ENCODE peak calls at places on chromosomes 6 and 20, in four cellular contexts. G, T, A and X are unnamed samples.

GRCh38 chr20:57326667-57327455 is 2.7 kb upstream of the SPO11 start:
- DNase-seq in G (peak; percentile 65), T (no peak), A (peak; percentile 34), X (peak; percentile 33)

GRCh38 chr6:148221580-148221979 is 121.1 kb upstream of the SASH1 start:
- DNase-seq in G (no peak), T (no peak), A (no peak), X (no peak)

GRCh38 chr20:63461364-63461763 is 11.1 kb downstream of the KCNQ2 start:
- DNase-seq in G (peak; percentile 59), T (no peak), A (no peak), X (no peak)

GRCh38 chr6:42104095-42104806 is 38.2 kb downstream of the C6orf132 start:
- DNase-seq in G (peak; percentile 78), T (no peak), A (peak; percentile 56), X (no peak)

GRCh38 chr20:53655909-53656652 is 62.4 kb upstream of the ZNF217 start:
- DNase-seq in G (no peak), T (no peak), A (peak; percentile 43), X (no peak)

GRCh38 chr6:157764346-157765068 is 58.5 kb upstream of the SNX9 start:
- DNase-seq in G (peak; percentile 93), T (no peak), A (peak; percentile 77), X (peak; percentile 91)

GRCh38 chr6:138571585-138572199 is 72.4 kb upstream of the NHSL1 start:
- DNase-seq in G (no peak), T (no peak), A (no peak), X (no peak)

GRCh38 chr20:10864076-10864672 is 190.4 kb upstream of the JAG1 start:
- DNase-seq in G (peak; percentile 59), T (no peak), A (no peak), X (peak; percentile 16)

GRCh38 chr20:44765647-44766367 is 20.1 kb downstream of the KCNK15 start:
- DNase-seq in G (no peak), T (no peak), A (no peak), X (peak; percentile 10)

GRCh38 chr6:82260890-82261732 is 13.6 kb upstream of the IBTK start:
- DNase-seq in G (no peak), T (no peak), A (no peak), X (no peak)

GRCh38 chr6:100803264-100803663 is 77.9 kb downstream of the ASCC3 start:
- DNase-seq in G (no peak), T (no peak), A (no peak), X (no peak)

GRCh38 chr6:112620832-112621569 is 273.9 kb downstream of the RFPL4B start:
- DNase-seq in G (peak; percentile 17), T (no peak), A (peak; percentile 29), X (no peak)

GRCh38 chr6:37858363-37858762 is 38.8 kb downstream of the ZFAND3 start:
- DNase-seq in G (no peak), T (no peak), A (no peak), X (no peak)

GRCh38 chr6:155147958-155148663 is 115.7 kb upstream of the CLDN20 start:
- DNase-seq in G (no peak), T (no peak), A (no peak), X (no peak)

GRCh38 chr20:15923030-15923776 is 650.0 kb downstream of the KIF16B start:
- DNase-seq in G (no peak), T (no peak), A (peak; percentile 47), X (no peak)

GRCh38 chr20:58714923-58715708 is 22.5 kb downstream of the NPEPL1 start:
- DNase-seq in G (peak; percentile 2), T (peak; percentile 29), A (no peak), X (no peak)

GRCh38 chr6:118864330-118865166 is 29.4 kb upstream of the ASF1A start:
- DNase-seq in G (no peak), T (no peak), A (no peak), X (no peak)

GRCh38 chr6:37990762-37991525 is 171.4 kb downstream of the ZFAND3 start:
- DNase-seq in G (peak; percentile 33), T (no peak), A (no peak), X (no peak)

GRCh38 chr6:56532766-56533551 is 109.7 kb downstream of the DST start:
- DNase-seq in G (no peak), T (no peak), A (no peak), X (no peak)

GRCh38 chr6:12294851-12295536 is 4.8 kb downstream of the EDN1 start:
- DNase-seq in G (no peak), T (no peak), A (no peak), X (no peak)

GRCh38 chr6:44943541-44943940 is 384.6 kb upstream of the RUNX2 start:
- DNase-seq in G (no peak), T (no peak), A (no peak), X (no peak)

GRCh38 chr6:44940367-44940766 is 387.8 kb upstream of the RUNX2 start:
- DNase-seq in G (peak; percentile 11), T (no peak), A (no peak), X (no peak)

DNA sequence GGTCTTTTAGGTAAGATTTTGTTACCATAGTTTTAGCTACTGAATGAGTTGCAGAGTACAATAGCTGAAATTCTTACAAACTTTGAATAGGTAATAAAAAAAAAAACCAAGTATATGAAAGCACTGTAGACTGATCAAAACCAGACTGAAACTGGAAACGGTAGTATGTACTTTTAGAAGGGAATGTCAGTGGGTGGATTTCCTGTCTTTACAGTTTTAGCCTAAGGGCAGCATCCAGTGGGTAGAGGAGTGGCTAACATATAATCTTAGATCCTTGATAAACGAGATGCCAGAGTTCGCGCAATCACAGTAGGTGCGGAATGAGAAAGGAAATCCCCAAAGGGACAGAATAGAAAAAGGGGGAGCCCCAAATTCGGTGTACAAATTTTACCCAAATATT is 385.9 kb upstream of the RUNX2 start:
- DNase-seq in G (no peak), T (no peak), A (no peak), X (no peak)
- TF ChIP-seq EZH2phosphoT487 in G (no peak), T (no peak), A (no peak), X (no peak)

GRCh38 chr6:35024601-35025054 is 116.5 kb downstream of the TCP11 start:
- DNase-seq in G (peak; percentile 75), T (peak; percentile 74), A (no peak), X (peak; percentile 29)
- TF ChIP-seq EZH2phosphoT487 in G (no peak), T (no peak), A (no peak), X (no peak)

DNA sequence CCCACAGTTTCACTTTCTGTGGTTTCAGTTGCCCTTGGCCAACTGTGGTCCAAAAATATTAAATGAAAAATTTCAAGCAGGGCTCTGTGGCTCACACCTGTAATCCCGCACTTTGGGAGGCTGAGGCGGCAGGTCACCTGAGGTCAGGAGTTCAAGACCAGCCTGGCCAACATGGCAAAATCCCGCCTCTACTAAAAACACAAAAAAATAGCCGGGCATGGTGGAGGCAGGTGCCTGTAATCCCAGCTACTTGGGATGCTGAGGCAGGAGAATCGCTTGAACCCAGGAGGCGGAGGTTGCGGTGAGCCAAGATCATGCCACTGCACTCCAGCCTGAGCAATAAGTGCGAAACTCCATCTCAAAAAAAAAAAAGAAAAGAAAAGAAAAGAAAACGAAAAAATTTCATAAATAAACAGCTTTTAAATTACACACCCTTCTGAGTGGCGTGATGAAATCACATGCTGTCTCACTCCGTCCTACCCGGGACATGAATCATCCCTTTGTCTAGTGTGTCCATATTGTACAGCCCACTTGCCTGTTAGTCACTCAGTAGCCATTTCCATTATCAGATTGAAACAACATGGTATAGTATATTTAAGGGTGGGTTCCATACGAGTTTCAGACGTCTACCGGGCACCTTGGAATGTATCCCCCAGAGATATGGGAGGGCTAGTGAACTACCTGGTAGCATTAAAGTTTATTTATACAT is 11.7 kb downstream of the PTPRK start:
- DNase-seq in G (peak; percentile 48), T (no peak), A (no peak), X (peak; percentile 61)
- TF ChIP-seq EZH2phosphoT487 in G (no peak), T (no peak), A (no peak), X (no peak)

GRCh38 chr6:34455831-34456230 is 10.0 kb upstream of the PACSIN1 start:
- DNase-seq in G (no peak), T (no peak), A (peak; percentile 37), X (no peak)
- TF ChIP-seq EZH2phosphoT487 in G (no peak), T (no peak), A (no peak), X (no peak)

GRCh38 chr6:46850781-46851180 is 57.6 kb downstream of the MEP1A start:
- DNase-seq in G (no peak), T (no peak), A (no peak), X (no peak)
- TF ChIP-seq EZH2phosphoT487 in G (no peak), T (no peak), A (no peak), X (no peak)

GRCh38 chr6:167658106-167658505 is 168.6 kb upstream of the AFDN start:
- DNase-seq in G (no peak), T (no peak), A (no peak), X (no peak)
- TF ChIP-seq EZH2phosphoT487 in G (no peak), T (no peak), A (no peak), X (no peak)

GRCh38 chr20:61576372-61576771 is 324.3 kb downstream of the CDH4 start:
- DNase-seq in G (no peak), T (no peak), A (no peak), X (no peak)
- TF ChIP-seq EZH2phosphoT487 in G (no peak), T (no peak), A (no peak), X (no peak)

DNA sequence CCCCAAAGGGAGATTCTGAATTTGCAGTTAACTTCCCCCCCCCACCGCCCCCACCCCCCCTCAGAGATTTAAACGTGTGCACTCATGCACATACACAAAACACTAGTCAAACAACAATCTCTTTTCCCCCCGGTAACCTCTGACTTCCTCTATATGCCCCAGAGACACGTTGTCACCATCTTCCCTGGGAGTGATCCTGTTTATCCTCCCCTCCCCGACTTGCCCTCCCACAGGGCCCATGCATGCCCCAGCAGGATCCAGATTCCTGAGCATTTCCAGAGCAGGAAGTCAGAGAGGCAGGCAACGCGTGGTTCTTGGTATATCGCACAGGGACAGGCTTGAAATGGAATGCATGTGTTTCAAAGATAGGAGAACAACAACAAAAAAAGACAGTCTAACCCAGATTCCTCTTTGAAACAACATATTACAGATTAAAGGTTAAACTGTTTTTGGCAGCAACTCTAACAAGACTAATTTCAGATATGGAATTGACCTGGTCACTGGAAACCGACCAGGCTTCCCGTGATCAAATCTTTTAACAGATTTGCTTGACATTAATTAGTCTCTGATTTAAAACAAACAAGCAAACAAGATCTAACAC is 1.3 kb downstream of the BLCAP start:
- DNase-seq in G (peak; percentile 64), T (peak; percentile 82), A (no peak), X (no peak)
- TF ChIP-seq EZH2phosphoT487 in G (no peak), T (no peak), A (no peak), X (no peak)

GRCh38 chr6:17313971-17314370 is 32.8 kb downstream of the RBM24 start:
- DNase-seq in G (no peak), T (no peak), A (no peak), X (no peak)

GRCh38 chr6:17315262-17315661 is 34.1 kb downstream of the RBM24 start:
- DNase-seq in G (no peak), T (no peak), A (no peak), X (no peak)

GRCh38 chr6:17311595-17312311 is 30.6 kb downstream of the RBM24 start:
- DNase-seq in G (peak; percentile 58), T (no peak), A (no peak), X (no peak)
- TF ChIP-seq EZH2phosphoT487 in G (no peak), T (no peak), A (no peak), X (no peak)

GRCh38 chr6:131213501-131213990 is 78.3 kb downstream of the AKAP7 start:
- DNase-seq in G (no peak), T (no peak), A (no peak), X (no peak)
- TF ChIP-seq EZH2phosphoT487 in G (no peak), T (no peak), A (no peak), X (no peak)